ENCODE peak calls at places on chromosomes 7 and 10, in six cellular contexts. R, N, G, X, W and P are unnamed samples.

GRCh38 chr7:13850185-13850752 is 139.2 kb downstream of the ETV1 start:
- DNase-seq in G (no peak), R (no peak), X (peak), N (peak), W (peak), P (peak)

GRCh38 chr10:111475720-111476119 is 398.9 kb downstream of the ADRA2A start:
- DNase-seq in G (no peak), N (no peak), W (no peak), R (no peak), X (no peak), P (no peak)

GRCh38 chr10:97633921-97634320 is 621 bp upstream of the MORN4 start:
- DNase-seq in G (no peak), R (no peak), X (no peak), N (peak), W (no peak), P (no peak)

GRCh38 chr7:100568936-100569844 is 4.5 kb downstream of the SAP25 start:
- DNase-seq in R (peak), X (peak), N (peak), W (peak), G (no peak), P (no peak)

GRCh38 chr7:131039355-131039762 is 288.3 kb upstream of the MKLN1 start:
- DNase-seq in R (no peak), G (no peak), X (no peak), W (no peak), N (no peak), P (no peak)

GRCh38 chr10:132394936-132395703 is 1.9 kb upstream of the PWWP2B start:
- DNase-seq in G (no peak), W (no peak), X (no peak), R (no peak), N (no peak), P (no peak)

GRCh38 chr10:49090696-49091338 is 24.5 kb downstream of the VSTM4 start:
- DNase-seq in W (no peak), G (no peak), N (no peak), X (no peak), R (no peak), P (no peak)

GRCh38 chr10:22489467-22489866 is 144.2 kb downstream of the SPAG6 start:
- DNase-seq in G (no peak), W (no peak), N (no peak), R (no peak), X (no peak), P (no peak)

GRCh38 chr10:79071535-79071923 is 2.8 kb downstream of the ZMIZ1 start:
- DNase-seq in W (no peak), G (no peak), N (peak), X (no peak), R (peak), P (no peak)

GRCh38 chr7:159094919-159095915 is 49.5 kb downstream of the VIPR2 start:
- DNase-seq in X (no peak), N (no peak), G (no peak), R (no peak), W (no peak), P (no peak)